ENCODE peak calls at places on chromosomes 6 and 20, in seven cellular contexts. V is osteoblast, G is mammary epithelial cell, N is Peyer's patch, U is IMR-90, S is cardiac muscle cell, P is lower lobe of right lung. M is an unnamed sample. For H3K36me3, the result is how much of the 10 kb centered on the place peaks cover.

GRCh38 chr20:35014537-35014936 is 58.9 kb downstream of the MYH7B start:
- DNase-seq in V (peak), G (no peak), N (no peak), U (no peak), S (no peak), P (no peak), M (no peak)

GRCh38 chr20:24911461-24911860 is 37.6 kb upstream of the CST7 start:
- DNase-seq in V (no peak), G (no peak), N (no peak), U (no peak), S (no peak), P (no peak), M (no peak)

GRCh38 chr20:2745936-2746635 is 53.5 kb downstream of the EBF4 start:
- DNase-seq in V (peak), G (no peak), N (no peak), U (no peak), S (no peak), P (no peak), M (no peak)

GRCh38 chr6:119126140-119126539 is 47.7 kb upstream of the FAM184A start:
- DNase-seq in V (no peak), G (no peak), N (no peak), U (no peak), S (no peak), P (no peak), M (no peak)

GRCh38 chr20:51440589-51440988 is 101.9 kb downstream of the NFATC2 start:
- DNase-seq in V (no peak), G (no peak), N (no peak), U (no peak), S (no peak), P (no peak), M (no peak)

GRCh38 chr6:3453410-3453809 is 3.4 kb downstream of the SLC22A23 start:
- DNase-seq in V (no peak), G (no peak), N (no peak), U (no peak), S (no peak), P (no peak), M (no peak)

GRCh38 chr20:4519530-4519929 is 202.2 kb upstream of the PRND start:
- DNase-seq in V (peak), G (peak), N (no peak), U (no peak), S (peak), P (peak), M (no peak)

GRCh38 chr6:3517350-3517749 is 60.5 kb upstream of the SLC22A23 start:
- DNase-seq in V (peak), G (peak), N (no peak), U (peak), S (no peak), P (no peak), M (no peak)

GRCh38 chr6:37137881-37138568 is 31.9 kb upstream of the PIM1 start:
- DNase-seq in V (peak), G (no peak), N (no peak), U (peak), S (no peak), P (no peak), M (no peak)

GRCh38 chr20:48422242-48422960 is 405.4 kb downstream of the PREX1 start:
- DNase-seq in V (no peak), G (no peak), N (no peak), U (no peak), S (no peak), P (no peak), M (no peak)

GRCh38 chr20:23528867-23529431 is 38.0 kb downstream of the CST8 start:
- DNase-seq in V (no peak), G (peak), N (no peak), U (no peak), S (no peak), P (no peak), M (no peak)

GRCh38 chr6:138455746-138456392 is 43.4 kb downstream of the NHSL1 start:
- DNase-seq in V (no peak), G (peak), N (no peak), U (peak), S (no peak), P (no peak), M (no peak)

GRCh38 chr6:116515141-116515540 is 3.7 kb downstream of the CALHM5 start:
- DNase-seq in V (no peak), G (no peak), N (no peak), U (no peak), S (no peak), P (no peak), M (no peak)

GRCh38 chr6:47592466-47592865 is 105.9 kb upstream of the ADGRF4 start:
- DNase-seq in V (no peak), G (no peak), N (no peak), U (no peak), S (no peak), P (no peak), M (no peak)
- H3K36me3 ChIP-seq in V (under half), G (under half), N (under half), U (under half), S (under half), P (under half), M (under half)

DNA sequence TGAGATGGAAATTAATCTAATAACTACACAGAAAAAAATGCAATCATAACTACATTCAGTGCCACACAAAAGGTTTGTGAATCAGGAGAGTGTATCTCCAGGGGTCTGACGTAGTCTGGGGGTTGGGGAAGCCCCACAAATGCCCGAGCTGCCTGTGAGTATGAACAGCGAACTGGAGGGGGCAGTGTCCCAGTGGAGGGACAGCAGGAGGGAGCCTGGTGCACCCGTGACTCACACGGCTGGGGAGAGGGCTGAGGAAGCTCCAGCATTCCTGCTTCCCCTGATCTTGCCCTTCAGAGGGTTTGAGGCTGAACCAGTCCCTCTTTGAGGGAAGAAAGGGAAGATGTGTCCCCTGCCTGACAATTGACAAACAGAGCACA is 78.9 kb downstream of the CDH26 start:
- DNase-seq in V (peak), G (no peak), N (no peak), U (peak), S (no peak), P (no peak), M (no peak)
- TF ChIP-seq CTCF in V (peak), G (no peak), N (no peak), U (peak), S (no peak), P (no peak), M (peak)

GRCh38 chr6:125294036-125294435 is 7.7 kb downstream of the HDDC2 start:
- DNase-seq in V (no peak), G (peak), N (no peak), U (no peak), S (no peak), P (no peak), M (no peak)
- H3K36me3 ChIP-seq in V (half or more), G (under half), N (under half), U (under half), S (under half), P (half or more), M (under half)

DNA sequence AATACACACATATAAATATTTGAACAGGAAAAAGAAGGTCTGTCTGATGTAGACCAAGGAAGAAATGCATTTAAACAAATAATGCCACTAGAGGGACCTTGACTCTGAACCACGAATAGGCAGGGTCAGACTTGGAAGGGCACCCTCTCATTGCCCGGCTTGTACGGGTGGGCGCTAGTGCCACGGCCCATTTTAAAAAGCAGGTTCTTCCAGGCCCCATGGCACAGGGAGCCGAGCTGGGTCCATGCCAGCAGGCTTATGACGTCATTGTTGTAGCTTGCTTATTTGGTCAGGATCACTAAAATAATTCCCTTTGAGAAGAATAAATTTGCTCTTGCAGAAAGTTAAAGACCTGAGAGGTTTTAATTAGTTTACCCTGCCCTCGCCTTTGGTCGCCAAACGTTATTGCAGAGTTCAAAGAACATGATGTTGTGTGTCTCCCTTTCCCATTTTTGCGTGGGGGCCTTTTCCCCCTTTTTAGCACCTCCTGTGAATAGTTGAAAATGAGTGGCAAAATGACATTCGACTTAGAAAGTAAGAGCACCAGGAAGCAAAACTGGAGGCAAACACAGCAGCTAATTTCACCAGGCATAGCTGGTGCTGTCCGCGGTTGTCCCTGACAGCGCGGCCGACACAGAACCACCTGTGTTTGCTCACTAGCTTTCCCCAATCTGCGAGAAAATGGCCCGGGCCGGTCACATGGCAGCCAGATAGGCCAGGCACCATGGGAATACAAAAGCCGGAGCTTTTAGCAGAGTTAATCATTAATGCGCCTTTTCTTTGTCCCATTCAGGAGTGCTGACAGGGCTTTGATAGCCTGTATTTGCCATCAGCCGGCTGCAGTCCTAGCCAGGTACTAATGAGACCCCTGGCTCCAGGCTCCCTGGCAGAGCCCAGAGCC is 93.8 kb downstream of the FOXA2 start:
- DNase-seq in V (no peak), G (no peak), N (peak), U (no peak), S (peak), P (peak), M (peak)
- TF ChIP-seq CTCF in V (no peak), G (peak), N (peak), U (no peak), S (no peak), P (no peak), M (peak)

DNA sequence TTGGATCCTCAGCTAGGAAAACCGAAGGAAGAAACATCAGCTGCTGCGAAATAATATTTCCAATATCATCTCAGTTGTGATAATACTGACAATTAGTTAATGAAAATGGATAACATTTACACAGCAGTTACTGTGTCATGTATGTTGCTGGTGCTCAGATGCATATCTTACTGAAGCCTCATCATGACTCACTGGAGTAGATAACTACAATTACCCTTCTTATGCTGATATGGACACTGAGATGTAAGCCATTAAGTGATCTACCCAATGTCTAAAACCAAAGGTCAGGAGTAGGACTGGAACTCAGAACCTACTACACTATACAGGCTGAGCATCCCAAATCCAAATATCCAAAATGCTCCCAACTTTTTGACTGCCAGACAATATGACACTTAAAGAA is 54.7 kb upstream of the LYRM2 start:
- DNase-seq in V (peak), G (no peak), N (no peak), U (peak), S (no peak), P (no peak), M (no peak)
- H3K36me3 ChIP-seq in V (half or more), G (under half), N (under half), U (under half), S (under half), P (half or more), M (under half)

DNA sequence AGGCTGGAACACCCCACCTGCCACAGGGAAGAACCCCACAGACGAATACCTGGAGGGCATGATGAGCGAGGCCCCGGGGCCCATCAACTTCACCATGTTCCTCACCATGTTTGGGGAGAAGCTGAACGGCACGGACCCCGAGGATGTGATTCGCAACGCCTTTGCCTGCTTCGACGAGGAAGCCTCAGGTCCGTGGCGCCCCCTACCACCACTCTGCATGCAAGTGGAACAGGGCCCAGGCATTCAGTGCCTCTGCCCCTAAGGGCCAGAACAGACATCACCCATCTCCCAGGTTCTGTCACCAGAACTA is 6.6 kb downstream of the MYL9 start:
- DNase-seq in V (no peak), G (no peak), N (no peak), U (no peak), S (peak), P (no peak), M (no peak)
- TF ChIP-seq CTCF in V (peak), G (no peak), N (no peak), U (no peak), S (peak), P (no peak), M (peak)

DNA sequence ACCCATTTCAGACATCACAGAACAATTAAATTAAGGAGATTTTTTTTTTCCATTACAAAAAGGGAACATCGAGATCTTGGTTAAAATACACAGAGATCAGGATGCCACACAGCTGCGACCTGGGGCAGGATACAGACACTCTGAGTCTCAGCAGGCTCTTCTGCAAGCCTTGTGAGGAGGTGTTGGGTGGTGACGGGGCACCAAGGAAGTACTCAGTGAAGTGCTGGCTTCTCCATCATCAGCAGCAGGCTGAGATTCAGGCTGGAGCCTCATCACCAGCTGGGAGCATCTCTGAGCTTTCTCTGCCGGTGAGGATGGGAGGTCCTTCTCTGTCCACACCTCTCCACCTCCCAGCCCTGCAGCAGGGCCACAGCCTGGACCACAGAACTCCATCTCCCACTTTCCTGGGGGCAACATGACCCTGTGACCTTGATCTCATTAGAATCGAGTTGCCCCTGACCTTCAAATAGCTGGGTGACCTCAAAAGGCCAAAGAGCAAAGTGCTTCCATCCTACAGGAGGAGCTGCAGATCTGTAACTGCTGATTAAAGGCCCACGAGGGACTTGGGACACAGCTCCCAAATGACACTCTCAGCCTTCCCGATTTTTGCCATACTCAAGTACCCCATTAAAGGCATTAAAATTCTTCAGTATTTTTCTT is 16.0 kb downstream of the PMEPA1 start:
- DNase-seq in V (no peak), G (no peak), N (no peak), U (no peak), S (no peak), P (no peak), M (no peak)
- H3K36me3 ChIP-seq in V (under half), G (under half), N (under half), U (under half), S (under half), P (under half), M (under half)

DNA sequence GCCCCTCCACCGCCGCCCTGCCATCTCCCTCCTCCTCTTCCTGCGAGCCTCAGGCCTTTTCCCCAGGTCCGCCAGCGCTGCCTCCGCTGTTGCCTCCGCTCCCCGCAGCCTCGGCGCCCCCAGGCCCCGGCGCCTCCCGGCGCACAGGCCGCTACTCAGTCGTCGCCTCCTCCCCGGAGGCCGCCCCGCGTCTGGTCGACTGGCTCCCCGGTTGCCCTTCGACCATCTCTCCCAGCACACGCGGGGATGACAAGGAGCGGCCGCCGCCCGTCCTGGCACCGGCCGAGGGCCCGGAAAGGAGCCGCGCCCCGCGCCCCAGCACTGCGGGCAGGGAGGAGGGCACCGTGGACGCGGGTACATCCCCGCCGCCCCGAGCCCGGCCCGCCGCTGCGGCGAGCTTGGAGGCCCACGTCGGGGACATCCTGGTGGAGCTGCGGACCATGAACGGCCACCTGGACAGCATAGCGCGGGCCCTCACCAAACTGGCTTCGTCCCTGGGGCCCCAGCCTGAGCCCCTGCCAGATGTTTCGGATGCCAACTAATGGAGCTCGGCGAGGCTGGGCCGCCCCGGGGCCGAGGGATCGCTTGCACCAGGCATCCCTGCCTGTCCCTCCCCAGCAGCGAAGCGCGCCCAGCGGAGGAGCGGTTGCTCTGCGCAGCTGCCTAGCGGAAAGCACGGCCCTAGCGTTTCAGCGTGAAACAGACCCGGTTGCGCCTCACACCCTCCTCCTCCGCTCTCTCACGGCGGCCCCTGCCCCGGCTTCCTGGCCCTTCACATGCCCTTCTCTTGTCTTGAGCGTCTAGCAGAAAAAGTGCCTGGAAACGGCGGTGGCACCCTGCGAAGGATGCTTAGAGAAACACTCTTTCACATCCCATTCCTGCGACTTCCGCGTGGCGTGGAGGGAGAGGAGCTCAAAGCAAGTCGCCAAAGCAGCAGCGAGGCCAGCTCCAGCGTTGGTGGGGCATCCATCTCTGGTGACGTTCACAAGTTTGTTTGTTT is 285.7 kb upstream of the SUPT3H start:
- DNase-seq in V (no peak), G (no peak), N (peak), U (no peak), S (peak), P (peak), M (no peak)
- TF ChIP-seq CTCF in V (no peak), G (no peak), N (no peak), U (no peak), S (no peak), P (no peak), M (no peak)